ENCODE peak calls at places on chromosomes 4 and X, in eight cellular contexts. K, Z, L, H, C, O, Q and V are unnamed samples.

GRCh38 chr4:182261651-182262223 is 18.5 kb downstream of the TENM3 start:
- DNase-seq in K (no peak), Z (no peak), L (no peak), H (no peak), C (no peak), O (no peak), Q (no peak), V (no peak)

GRCh38 chr4:24210332-24210902 is 320.6 kb upstream of the PPARGC1A start:
- DNase-seq in K (no peak), Z (peak; percentile 87), L (no peak), H (peak; percentile 74), C (no peak), O (no peak), Q (no peak), V (peak; percentile 94)

GRCh38 chrX:85004255-85004654 is 578 bp downstream of the APOOL start:
- DNase-seq in K (no peak), Z (peak; percentile 64), L (no peak), H (no peak), C (no peak), O (no peak), Q (no peak), V (peak; percentile 20)

GRCh38 chr4:90061881-90062280 is 65.3 kb upstream of the CCSER1 start:
- DNase-seq in K (no peak), Z (no peak), L (no peak), H (no peak), C (no peak), O (no peak), Q (no peak), V (no peak)

GRCh38 chr4:15961778-15962510 is 1.0 kb downstream of the FGFBP2 start:
- DNase-seq in K (peak; percentile 46), Z (no peak), L (peak; percentile 18), H (no peak), C (no peak), O (no peak), Q (no peak), V (no peak)

GRCh38 chrX:87900320-87900908 is 382.8 kb downstream of the KLHL4 start:
- DNase-seq in K (no peak), Z (peak; percentile 0), L (peak; percentile 10), H (peak; percentile 14), C (no peak), O (no peak), Q (no peak), V (no peak)

GRCh38 chrX:54248309-54248708 is 65.3 kb upstream of the FAM120C start:
- DNase-seq in K (no peak), Z (peak; percentile 60), L (no peak), H (no peak), C (peak; percentile 1), O (no peak), Q (no peak), V (peak; percentile 34)

GRCh38 chrX:144219035-144219434 is 335.2 kb downstream of the UBE2NL start:
- DNase-seq in K (no peak), Z (peak; percentile 17), L (no peak), H (no peak), C (no peak), O (no peak), Q (no peak), V (no peak)

GRCh38 chr4:85362550-85362949 is 112.4 kb upstream of the ARHGAP24 start:
- DNase-seq in K (no peak), Z (no peak), L (no peak), H (no peak), C (no peak), O (no peak), Q (no peak), V (no peak)

GRCh38 chr4:39256436-39256835 is 74.1 kb downstream of the WDR19 start:
- DNase-seq in K (no peak), Z (no peak), L (no peak), H (no peak), C (no peak), O (no peak), Q (no peak), V (peak; percentile 63)

GRCh38 chrX:154530286-154530685 is 14.3 kb upstream of the FAM3A start:
- DNase-seq in K (no peak), Z (no peak), L (no peak), H (no peak), C (no peak), O (no peak), Q (no peak), V (no peak)

GRCh38 chr4:141328550-141329173 is 108.0 kb downstream of the ZNF330 start:
- DNase-seq in K (no peak), Z (peak; percentile 31), L (no peak), H (no peak), C (no peak), O (no peak), Q (no peak), V (no peak)

GRCh38 chr4:13762126-13762525 is 134.6 kb upstream of the BOD1L1 start:
- DNase-seq in K (no peak), Z (peak; percentile 64), L (no peak), H (no peak), C (no peak), O (no peak), Q (no peak), V (no peak)

GRCh38 chr4:132063829-132064228 is 1085.3 kb upstream of the PCDH10 start:
- DNase-seq in K (no peak), Z (no peak), L (no peak), H (no peak), C (no peak), O (no peak), Q (peak; percentile 16), V (peak; percentile 64)

GRCh38 chr4:2364654-2365053 is 53.8 kb downstream of the ZFYVE28 start:
- DNase-seq in K (peak; percentile 55), Z (peak; percentile 39), L (peak; percentile 73), H (no peak), C (no peak), O (peak; percentile 24), Q (no peak), V (peak; percentile 44)

GRCh38 chrX:108020631-108021030 is 24.2 kb upstream of the VSIG1 start:
- DNase-seq in K (no peak), Z (peak; percentile 31), L (peak; percentile 3), H (no peak), C (no peak), O (no peak), Q (no peak), V (no peak)

GRCh38 chr4:48126621-48127020 is 7.4 kb downstream of the TXK start:
- DNase-seq in K (no peak), Z (no peak), L (no peak), H (no peak), C (no peak), O (no peak), Q (no peak), V (no peak)

GRCh38 chr4:35105486-35105885 is 1138.8 kb downstream of the ARAP2 start:
- DNase-seq in K (no peak), Z (peak; percentile 55), L (no peak), H (no peak), C (no peak), O (no peak), Q (peak; percentile 81), V (no peak)

GRCh38 chrX:132858018-132858417 is 100.4 kb downstream of the HS6ST2 start:
- DNase-seq in K (no peak), Z (peak; percentile 65), L (no peak), H (no peak), C (no peak), O (no peak), Q (no peak), V (no peak)

GRCh38 chr4:125390126-125390525 is 75.4 kb downstream of the FAT4 start:
- DNase-seq in K (no peak), Z (peak; percentile 81), L (no peak), H (no peak), C (no peak), O (peak; percentile 40), Q (no peak), V (peak; percentile 84)